ENCODE peak calls at places on chromosomes 13 and 19, in six cellular contexts. C is MM.1S, Z is neural progenitor cell, L is HCT116, D is PC-3, Y is SK-N-SH. P is an unnamed sample.

GRCh38 chr13:78046349-78046748 is 127.7 kb upstream of the EDNRB start:
- DNase-seq in L (no peak), Y (no peak), C (peak; percentile 53), Z (no peak), D (no peak), P (no peak)

GRCh38 chr13:57631607-57632275 is at the start of gene PCDH17:
- DNase-seq in L (no peak), Z (peak; percentile 70), C (peak; percentile 9), Y (peak; percentile 62), D (no peak), P (peak; percentile 43)

GRCh38 chr13:65901723-65902122 is 1328.4 kb downstream of the PCDH9 start:
- DNase-seq in C (no peak), D (no peak), L (no peak), Z (no peak), Y (no peak), P (no peak)

GRCh38 chr19:17162580-17162979 is 52.6 kb upstream of the USE1 start:
- DNase-seq in Y (no peak), L (no peak), Z (no peak), D (no peak), C (no peak), P (no peak)

GRCh38 chr13:29969286-29969685 is 118.9 kb upstream of the UBL3 start:
- DNase-seq in D (peak; percentile 74), Y (no peak), Z (no peak), C (no peak), L (no peak), P (peak; percentile 93)

GRCh38 chr13:114099918-114100445 is 32.4 kb downstream of the RASA3 start:
- DNase-seq in C (peak; percentile 18), L (peak; percentile 42), Y (peak; percentile 59), Z (peak; percentile 87), D (peak; percentile 66), P (peak; percentile 69)

GRCh38 chr13:20053016-20053415 is 94.5 kb downstream of the ZMYM2 start:
- DNase-seq in C (no peak), Y (no peak), Z (no peak), D (no peak), L (no peak), P (peak; percentile 53)

GRCh38 chr13:34207334-34207733 is 389.4 kb downstream of the RFC3 start:
- DNase-seq in C (no peak), L (no peak), Z (no peak), D (peak; percentile 69), Y (no peak), P (peak; percentile 91)

GRCh38 chr19:29690842-29691241 is 24.2 kb downstream of the C19orf12 start:
- DNase-seq in L (peak; percentile 23), D (peak; percentile 69), C (peak; percentile 53), Y (no peak), Z (peak; percentile 37), P (peak; percentile 65)

GRCh38 chr13:60453490-60453889 is 56.5 kb downstream of the TDRD3 start:
- DNase-seq in C (no peak), Y (no peak), D (peak; percentile 13), Z (peak; percentile 19), L (no peak), P (peak; percentile 57)

GRCh38 chr13:38630780-38631179 is 56.1 kb upstream of the FREM2 start:
- DNase-seq in C (no peak), D (no peak), L (no peak), Y (no peak), Z (no peak), P (peak; percentile 86)

GRCh38 chr13:112078879-112079526 is 12.1 kb downstream of the SOX1 start:
- DNase-seq in D (no peak), L (no peak), Z (peak; percentile 39), C (no peak), Y (no peak), P (no peak)

GRCh38 chr13:44396295-44396962 is 22.8 kb downstream of the SERP2 start:
- DNase-seq in Y (no peak), L (no peak), D (no peak), Z (no peak), C (no peak), P (no peak)

GRCh38 chr13:63408227-63409202 is 1992.9 kb upstream of the PCDH20 start:
- DNase-seq in D (no peak), Y (peak; percentile 44), L (no peak), Z (peak; percentile 16), C (no peak), P (no peak)

GRCh38 chr19:8935460-8935859 is 74.7 kb downstream of the MUC16 start:
- DNase-seq in Y (no peak), L (no peak), Z (no peak), C (no peak), D (peak; percentile 83), P (no peak)

GRCh38 chr13:99566125-99567083 is 65.1 kb downstream of the TM9SF2 start:
- DNase-seq in Z (no peak), D (no peak), Y (no peak), L (no peak), C (no peak), P (no peak)

GRCh38 chr13:21435710-21436151 is 23.4 kb downstream of the ZDHHC20 start:
- DNase-seq in L (peak; percentile 87), Y (no peak), C (peak; percentile 12), D (peak; percentile 62), Z (no peak), P (peak; percentile 94)

GRCh38 chr19:14136509-14137281 is at the start of gene ASF1B:
- DNase-seq in C (peak; percentile 99), Y (peak; percentile 98), D (peak; percentile 100), L (peak; percentile 100), Z (peak; percentile 100), P (peak; percentile 100)

GRCh38 chr19:14139944-14140343 is 3.6 kb upstream of the ASF1B start:
- DNase-seq in C (no peak), L (no peak), Y (no peak), D (no peak), Z (peak; percentile 77), P (no peak)

GRCh38 chr19:14135985-14136508 is 342 bp downstream of the ASF1B start:
- DNase-seq in Z (no peak), D (no peak), C (no peak), L (no peak), Y (no peak), P (no peak)

GRCh38 chr19:14141041-14141440 is 4.7 kb upstream of the ASF1B start:
- DNase-seq in D (no peak), Z (no peak), C (no peak), L (no peak), Y (no peak), P (no peak)

GRCh38 chr19:14138576-14139265 is 2.3 kb upstream of the ASF1B start:
- DNase-seq in L (no peak), Z (no peak), Y (no peak), D (no peak), C (no peak), P (peak; percentile 39)
- H3K9ac ChIP-seq in L (peak overlapping the region; percentile 80), Z (no peak overlapping the region), Y (no peak overlapping the region), D (no peak overlapping the region), C (no peak overlapping the region), P (no peak overlapping the region)

GRCh38 chr19:51478381-51479285 is at the start of gene CEACAM18:
- DNase-seq in C (no peak), Y (no peak), L (no peak), D (no peak), Z (no peak), P (no peak)
- TF ChIP-seq EZH2phosphoT487 in C (no peak), Y (no peak), L (no peak), D (no peak), Z (no peak), P (no peak)

GRCh38 chr19:4035018-4035566 is 27.6 kb downstream of the PIAS4 start:
- DNase-seq in D (no peak), L (no peak), Y (no peak), C (no peak), Z (no peak), P (no peak)

GRCh38 chr19:4037301-4037949 is 29.3 kb downstream of the ZBTB7A start:
- DNase-seq in L (no peak), C (no peak), D (no peak), Y (no peak), Z (no peak), P (no peak)

GRCh38 chr19:4038057-4038456 is 28.6 kb downstream of the ZBTB7A start:
- DNase-seq in D (no peak), C (no peak), Z (no peak), Y (no peak), L (no peak), P (no peak)

GRCh38 chr19:4035582-4035981 is 28.0 kb downstream of the PIAS4 start:
- DNase-seq in D (no peak), C (no peak), L (no peak), Z (no peak), Y (no peak), P (no peak)

DNA sequence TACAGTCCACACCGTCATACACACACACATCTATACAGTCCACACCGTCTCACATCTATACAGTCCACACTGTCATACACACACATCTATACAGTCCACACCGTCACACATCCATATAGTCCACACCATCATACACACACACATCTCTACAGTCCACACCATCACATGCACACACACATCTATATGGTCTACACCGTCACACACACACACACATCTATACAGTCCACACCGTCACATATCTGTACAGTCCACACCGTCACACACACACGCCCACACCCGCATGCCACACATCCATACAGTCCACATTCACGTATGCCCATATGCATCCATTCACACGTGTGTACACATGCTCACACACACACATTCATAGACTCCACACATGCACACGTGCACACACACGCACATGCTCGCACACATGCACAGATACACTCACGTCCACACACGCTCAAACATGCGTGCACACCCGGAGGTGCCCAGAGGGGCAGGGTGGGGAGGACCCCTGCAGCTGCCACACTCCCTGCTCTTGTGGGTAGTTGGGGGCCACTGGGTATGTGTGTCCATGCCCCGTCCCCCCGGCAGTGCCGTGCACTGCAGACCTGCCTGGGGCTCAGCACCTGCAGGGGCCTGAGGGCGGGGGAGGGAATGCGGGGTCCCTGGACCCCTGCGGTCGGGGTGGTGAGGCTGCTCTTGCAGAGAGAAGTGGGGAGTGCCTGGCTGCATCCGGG is 29.2 kb downstream of the PIAS4 start:
- DNase-seq in C (no peak), L (no peak), Z (no peak), Y (no peak), D (no peak), P (no peak)
- H3K36me3 ChIP-seq in C (no peaks in the 10 kb centered on the region), L (peaks cover 22% of the 10 kb centered on the region), Z (no peaks in the 10 kb centered on the region), Y (peaks cover 25% of the 10 kb centered on the region), D (peaks cover 10% of the 10 kb centered on the region), P (no peaks in the 10 kb centered on the region)

GRCh38 chr19:47381653-47382279 is 32.7 kb downstream of the DHX34 start:
- DNase-seq in Z (no peak), L (no peak), D (no peak), C (no peak), Y (no peak), P (no peak)
- H3K9ac ChIP-seq in Z (no peak overlapping the region), L (no peak overlapping the region), D (no peak overlapping the region), C (no peak overlapping the region), Y (no peak overlapping the region), P (no peak overlapping the region)

GRCh38 chr19:39969266-39969665 is 1.7 kb upstream of the PSMC4 start:
- DNase-seq in C (no peak), Y (no peak), D (no peak), L (no peak), Z (no peak), P (peak; percentile 13)
- TF ChIP-seq EZH2phosphoT487 in C (no peak), Y (no peak), D (no peak), L (no peak), Z (no peak), P (no peak)

P was measured in GM23248.